ENCODE peak calls at places on chromosomes 13 and 19, in nine cellular contexts. K is naive B cell; L is activated naive CD8-positive, alpha-beta T cell treated with anti-CD3 and anti-CD28 coated beads, Interleukin-2, amount 50 U/mL, for 24 hours; U is effector memory CD8-positive, alpha-beta T cell; B is aorta; V is CD4-positive, CD25-positive, alpha-beta regulatory T cell; M is mucosa of descending colon; P is Right ventricle myocardium superior; H is upper lobe of right lung. W is an unnamed sample.

GRCh38 chr19:2208975-2209374 is 27.2 kb downstream of the PLEKHJ1 start:
- ATAC-seq in K (no peak), L (no peak), U (no peak), B (no peak), V (no peak), M (no peak), P (no peak), H (no peak), W (no peak)

GRCh38 chr13:99979453-99980200 is 2.0 kb upstream of the ZIC2 start:
- ATAC-seq in K (no peak), L (no peak), U (no peak), B (no peak), V (no peak), M (no peak), P (no peak), H (no peak), W (no peak)

GRCh38 chr13:43405457-43405856 is 381.3 kb downstream of the ENOX1 start:
- ATAC-seq in K (no peak), L (no peak), U (no peak), B (no peak), V (no peak), M (no peak), P (no peak), H (no peak), W (no peak)

GRCh38 chr13:33017410-33017929 is 1.2 kb downstream of the KL start:
- ATAC-seq in K (peak; percentile 67), L (peak; percentile 88), U (peak; percentile 84), B (peak; percentile 88), V (no peak), M (peak; percentile 77), P (peak; percentile 87), H (peak; percentile 84), W (peak; percentile 53)

GRCh38 chr13:63409791-63410351 is 1994.2 kb upstream of the PCDH20 start:
- ATAC-seq in K (no peak), L (no peak), U (no peak), B (no peak), V (no peak), M (no peak), P (no peak), H (no peak), W (no peak)

GRCh38 chr19:36113895-36114762 is 546 bp downstream of the POLR2I start:
- ATAC-seq in K (peak; percentile 2), L (no peak), U (peak; percentile 1), B (no peak), V (no peak), M (no peak), P (no peak), H (no peak), W (no peak)

GRCh38 chr13:40445557-40445990 is 220.9 kb downstream of the FOXO1 start:
- ATAC-seq in K (peak; percentile 94), L (peak; percentile 90), U (peak; percentile 76), B (no peak), V (peak; percentile 81), M (peak; percentile 83), P (peak; percentile 21), H (peak; percentile 87), W (peak; percentile 100)

GRCh38 chr13:104577029-104577820 is 1511.0 kb upstream of the SLC10A2 start:
- ATAC-seq in K (no peak), L (no peak), U (no peak), B (no peak), V (no peak), M (no peak), P (no peak), H (no peak), W (no peak)

GRCh38 chr19:4292515-4292914 is 9.7 kb downstream of the TMIGD2 start:
- ATAC-seq in K (no peak), L (no peak), U (no peak), B (no peak), V (no peak), M (no peak), P (no peak), H (no peak), W (no peak)

GRCh38 chr19:5680083-5680436 is 256 bp downstream of the MICOS13 start:
- ATAC-seq in K (no peak), L (peak; percentile 1), U (no peak), B (peak; percentile 0), V (no peak), M (peak; percentile 9), P (peak; percentile 4), H (peak; percentile 0), W (no peak)

GRCh38 chr19:34838753-34839431 is 65.9 kb upstream of the ZNF599 start:
- ATAC-seq in K (peak; percentile 38), L (peak; percentile 33), U (no peak), B (peak; percentile 19), V (peak; percentile 31), M (peak; percentile 63), P (no peak), H (peak; percentile 54), W (no peak)

GRCh38 chr13:112194579-112194978 is 127.6 kb downstream of the SOX1 start:
- ATAC-seq in K (no peak), L (no peak), U (no peak), B (no peak), V (no peak), M (no peak), P (no peak), H (no peak), W (no peak)

GRCh38 chr13:27415116-27415515 is 9.3 kb upstream of the GTF3A start:
- ATAC-seq in K (no peak), L (no peak), U (no peak), B (no peak), V (no peak), M (no peak), P (peak; percentile 80), H (peak; percentile 29), W (no peak)

GRCh38 chr13:51557875-51558604 is 26.2 kb upstream of the WDFY2 start:
- ATAC-seq in K (no peak), L (peak; percentile 22), U (no peak), B (no peak), V (no peak), M (peak; percentile 21), P (peak; percentile 42), H (peak; percentile 64), W (no peak)

GRCh38 chr19:39264306-39265290 is 3.6 kb upstream of the IFNL2 start:
- ATAC-seq in K (no peak), L (no peak), U (peak; percentile 31), B (no peak), V (no peak), M (peak; percentile 19), P (peak; percentile 31), H (peak; percentile 45), W (no peak)

GRCh38 chr19:4014541-4015491 is 7.3 kb downstream of the PIAS4 start:
- ATAC-seq in K (peak; percentile 53), L (no peak), U (peak; percentile 48), B (peak; percentile 65), V (no peak), M (peak; percentile 35), P (peak; percentile 10), H (peak; percentile 22), W (no peak)

GRCh38 chr19:2729943-2730818 is 9.0 kb upstream of the DIRAS1 start:
- ATAC-seq in K (no peak), L (no peak), U (no peak), B (peak; percentile 26), V (no peak), M (no peak), P (no peak), H (no peak), W (no peak)

GRCh38 chr13:38804536-38804935 is 117.7 kb downstream of the FREM2 start:
- ATAC-seq in K (no peak), L (no peak), U (no peak), B (no peak), V (no peak), M (no peak), P (no peak), H (no peak), W (no peak)

GRCh38 chr13:51158365-51158764 is 47.3 kb upstream of the C13orf42 start:
- ATAC-seq in K (no peak), L (no peak), U (no peak), B (no peak), V (no peak), M (no peak), P (no peak), H (no peak), W (no peak)

GRCh38 chr13:105272660-105273631 is 1262.5 kb downstream of the EFNB2 start:
- ATAC-seq in K (no peak), L (no peak), U (no peak), B (no peak), V (no peak), M (no peak), P (peak; percentile 12), H (peak; percentile 90), W (peak; percentile 8)

GRCh38 chr13:45178349-45179142 is 22.3 kb downstream of the KCTD4 start:
- ATAC-seq in K (no peak), L (peak; percentile 91), U (no peak), B (peak; percentile 62), V (no peak), M (peak; percentile 52), P (peak; percentile 55), H (no peak), W (no peak)

GRCh38 chr13:93549326-93549855 is 322.8 kb downstream of the GPC6 start:
- ATAC-seq in K (no peak), L (no peak), U (no peak), B (no peak), V (no peak), M (no peak), P (no peak), H (no peak), W (no peak)

GRCh38 chr19:3116621-3117020 is 19.2 kb upstream of the GNA15 start:
- ATAC-seq in K (no peak), L (no peak), U (no peak), B (no peak), V (no peak), M (no peak), P (no peak), H (peak; percentile 7), W (no peak)

GRCh38 chr19:50423279-50424113 is 4.8 kb downstream of the SPIB start:
- ATAC-seq in K (no peak), L (no peak), U (no peak), B (no peak), V (no peak), M (no peak), P (no peak), H (no peak), W (no peak)

GRCh38 chr19:16111160-16111908 is at the start of gene RAB8A:
- ATAC-seq in K (peak; percentile 90), L (peak; percentile 97), U (peak; percentile 89), B (peak; percentile 98), V (peak; percentile 93), M (peak; percentile 95), P (peak; percentile 97), H (peak; percentile 97), W (peak; percentile 97)

GRCh38 chr13:48891586-48891985 is 84.1 kb upstream of the FNDC3A start:
- ATAC-seq in K (no peak), L (no peak), U (no peak), B (peak; percentile 26), V (no peak), M (no peak), P (no peak), H (no peak), W (no peak)

GRCh38 chr13:51419015-51419636 is 33.7 kb downstream of the INTS6 start:
- ATAC-seq in K (peak; percentile 86), L (no peak), U (no peak), B (no peak), V (no peak), M (peak; percentile 33), P (peak; percentile 31), H (peak; percentile 63), W (peak; percentile 83)

GRCh38 chr13:50844181-50844875 is 836 bp upstream of the DLEU7 start:
- ATAC-seq in K (no peak), L (no peak), U (no peak), B (no peak), V (no peak), M (no peak), P (no peak), H (no peak), W (no peak)

GRCh38 chr13:110284809-110285519 is 22.0 kb downstream of the COL4A1 start:
- ATAC-seq in K (no peak), L (no peak), U (no peak), B (peak; percentile 19), V (no peak), M (no peak), P (no peak), H (no peak), W (no peak)

GRCh38 chr13:38648912-38649311 is 38.0 kb upstream of the FREM2 start:
- ATAC-seq in K (no peak), L (no peak), U (no peak), B (no peak), V (no peak), M (no peak), P (no peak), H (peak; percentile 52), W (no peak)

GRCh38 chr13:29969286-29969685 is 118.9 kb upstream of the UBL3 start:
- ATAC-seq in K (no peak), L (no peak), U (no peak), B (no peak), V (no peak), M (no peak), P (no peak), H (no peak), W (no peak)